ENCODE peak calls at places on chromosome X, in four cellular contexts. One of them, this sample, is unnamed.

GRCh38 chrX:155216940-155217450 is 735 bp downstream of the VBP1 start:
- DNase-seq in GM23338: peak
- DNase-seq in endothelial cell of umbilical vein: peak
- DNase-seq in stomach: no peak
- DNase-seq in this sample: no peak

GRCh38 chrX:72111011-72111708 is 20.6 kb downstream of the RTL5 start:
- DNase-seq in GM23338: no peak
- DNase-seq in stomach: no peak
- DNase-seq in endothelial cell of umbilical vein: no peak
- DNase-seq in this sample: no peak

GRCh38 chrX:24761306-24761705 is 67.6 kb downstream of the POLA1 start:
- DNase-seq in stomach: no peak
- DNase-seq in endothelial cell of umbilical vein: no peak
- DNase-seq in GM23338: no peak
- DNase-seq in this sample: no peak

GRCh38 chrX:23003121-23003520 is 3.4 kb downstream of the DDX53 start:
- DNase-seq in endothelial cell of umbilical vein: peak
- DNase-seq in stomach: no peak
- DNase-seq in GM23338: no peak
- DNase-seq in this sample: no peak

GRCh38 chrX:38627683-38628082 is 66.3 kb downstream of the TSPAN7 start:
- DNase-seq in GM23338: peak
- DNase-seq in stomach: no peak
- DNase-seq in endothelial cell of umbilical vein: peak
- DNase-seq in this sample: no peak

GRCh38 chrX:2703991-2704369 is 12.9 kb downstream of the CD99 start:
- DNase-seq in endothelial cell of umbilical vein: peak
- DNase-seq in GM23338: peak
- DNase-seq in stomach: no peak
- DNase-seq in this sample: no peak

GRCh38 chrX:103631145-103631544 is 2.4 kb downstream of the TCEAL1 start:
- DNase-seq in endothelial cell of umbilical vein: no peak
- DNase-seq in GM23338: no peak
- DNase-seq in stomach: no peak
- DNase-seq in this sample: no peak

GRCh38 chrX:49915352-49916222 is 6.8 kb upstream of the CLCN5 start:
- DNase-seq in stomach: peak
- DNase-seq in endothelial cell of umbilical vein: peak
- DNase-seq in GM23338: peak
- DNase-seq in this sample: no peak

GRCh38 chrX:68175569-68175968 is 257.7 kb downstream of the OPHN1 start:
- DNase-seq in endothelial cell of umbilical vein: no peak
- DNase-seq in stomach: no peak
- DNase-seq in GM23338: no peak
- DNase-seq in this sample: no peak

GRCh38 chrX:13094780-13095425 is 50.5 kb upstream of the FAM9C start:
- DNase-seq in GM23338: no peak
- DNase-seq in endothelial cell of umbilical vein: peak
- DNase-seq in stomach: no peak
- DNase-seq in this sample: no peak

GRCh38 chrX:26649534-26649933 is 433.6 kb downstream of the MAGEB5 start:
- DNase-seq in endothelial cell of umbilical vein: no peak
- DNase-seq in stomach: no peak
- DNase-seq in GM23338: peak
- DNase-seq in this sample: no peak

GRCh38 chrX:55142206-55142918 is 53.5 kb downstream of the PAGE2 start:
- DNase-seq in GM23338: no peak
- DNase-seq in stomach: no peak
- DNase-seq in endothelial cell of umbilical vein: no peak
- DNase-seq in this sample: no peak

GRCh38 chrX:70422886-70423336 is at the start of gene GDPD2:
- DNase-seq in stomach: peak
- DNase-seq in GM23338: peak
- DNase-seq in endothelial cell of umbilical vein: no peak
- DNase-seq in this sample: no peak

GRCh38 chrX:109732319-109732779 is 708 bp downstream of the ACSL4 start:
- DNase-seq in stomach: no peak
- DNase-seq in endothelial cell of umbilical vein: peak
- DNase-seq in GM23338: peak
- DNase-seq in this sample: no peak

GRCh38 chrX:153876112-153876491 is 9.9 kb downstream of the L1CAM start:
- DNase-seq in stomach: no peak
- DNase-seq in GM23338: no peak
- DNase-seq in endothelial cell of umbilical vein: no peak
- DNase-seq in this sample: no peak

GRCh38 chrX:153874091-153874365 is 11.9 kb downstream of the L1CAM start:
- DNase-seq in endothelial cell of umbilical vein: no peak
- DNase-seq in stomach: no peak
- DNase-seq in GM23338: no peak
- DNase-seq in this sample: no peak

GRCh38 chrX:153873282-153874090 is 12.5 kb downstream of the L1CAM start:
- DNase-seq in stomach: no peak
- DNase-seq in GM23338: no peak
- DNase-seq in endothelial cell of umbilical vein: no peak
- DNase-seq in this sample: no peak

GRCh38 chrX:153874366-153875125 is 11.4 kb downstream of the L1CAM start:
- DNase-seq in GM23338: no peak
- DNase-seq in stomach: no peak
- DNase-seq in endothelial cell of umbilical vein: no peak
- DNase-seq in this sample: no peak

GRCh38 chrX:153875391-153876111 is 10.4 kb downstream of the L1CAM start:
- DNase-seq in stomach: peak
- DNase-seq in GM23338: peak
- DNase-seq in endothelial cell of umbilical vein: peak
- DNase-seq in this sample: no peak
- TF ChIP-seq POLR2AphosphoS5 in stomach: no peak
- TF ChIP-seq POLR2AphosphoS5 in GM23338: no peak
- TF ChIP-seq POLR2AphosphoS5 in endothelial cell of umbilical vein: no peak
- TF ChIP-seq POLR2AphosphoS5 in this sample: no peak

GRCh38 chrX:40144576-40144975 is 46.8 kb upstream of the BCOR start:
- DNase-seq in stomach: no peak
- DNase-seq in GM23338: peak
- DNase-seq in endothelial cell of umbilical vein: no peak
- DNase-seq in this sample: no peak
- H3K4me3 ChIP-seq in stomach: no peak
- H3K4me3 ChIP-seq in GM23338: peak
- H3K4me3 ChIP-seq in endothelial cell of umbilical vein: no peak
- H3K4me3 ChIP-seq in this sample: no peak

GRCh38 chrX:45748443-45748842 is 547.8 kb upstream of the DIPK2B start:
- DNase-seq in endothelial cell of umbilical vein: no peak
- DNase-seq in GM23338: no peak
- DNase-seq in stomach: no peak
- DNase-seq in this sample: no peak

GRCh38 chrX:45751156-45751555 is 550.5 kb upstream of the DIPK2B start:
- DNase-seq in stomach: no peak
- DNase-seq in GM23338: no peak
- DNase-seq in endothelial cell of umbilical vein: peak
- DNase-seq in this sample: no peak

GRCh38 chrX:45750639-45751038 is 550.0 kb upstream of the DIPK2B start:
- DNase-seq in stomach: peak
- DNase-seq in GM23338: no peak
- DNase-seq in endothelial cell of umbilical vein: no peak
- DNase-seq in this sample: no peak

GRCh38 chrX:45747905-45748304 is 547.2 kb upstream of the DIPK2B start:
- DNase-seq in GM23338: no peak
- DNase-seq in stomach: no peak
- DNase-seq in endothelial cell of umbilical vein: no peak
- DNase-seq in this sample: no peak

DNA sequence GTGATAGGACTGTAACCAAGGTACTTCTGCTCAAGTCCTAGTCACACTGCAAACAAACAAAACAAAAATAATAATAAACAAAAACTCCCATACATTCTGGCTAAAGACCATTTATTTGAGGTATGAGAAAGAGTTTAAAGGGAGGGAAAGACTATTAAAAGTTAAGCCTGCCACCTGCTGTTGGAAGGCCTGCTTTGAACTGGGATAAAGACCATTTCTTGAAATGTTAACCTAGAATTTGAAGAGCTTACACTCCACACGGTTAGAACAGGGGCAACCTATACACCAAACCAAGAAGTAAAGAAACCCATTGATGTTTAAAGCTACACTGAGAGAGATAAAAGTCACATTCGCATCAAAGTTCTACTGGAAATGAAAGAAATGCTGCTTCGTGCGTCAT is 548.7 kb upstream of the DIPK2B start:
- DNase-seq in endothelial cell of umbilical vein: peak
- DNase-seq in stomach: no peak
- DNase-seq in GM23338: peak
- DNase-seq in this sample: no peak
- TF ChIP-seq CTCF in endothelial cell of umbilical vein: no peak
- TF ChIP-seq CTCF in stomach: no peak
- TF ChIP-seq CTCF in GM23338: peak
- TF ChIP-seq CTCF in this sample: peak

GRCh38 chrX:129792586-129793291 is 13.0 kb downstream of the SASH3 start:
- DNase-seq in endothelial cell of umbilical vein: no peak
- DNase-seq in GM23338: no peak
- DNase-seq in stomach: no peak
- DNase-seq in this sample: no peak
- TF ChIP-seq POLR2AphosphoS5 in endothelial cell of umbilical vein: no peak
- TF ChIP-seq POLR2AphosphoS5 in GM23338: no peak
- TF ChIP-seq POLR2AphosphoS5 in stomach: no peak
- TF ChIP-seq POLR2AphosphoS5 in this sample: no peak

GRCh38 chrX:131745942-131746489 is 202.1 kb downstream of the OR13H1 start:
- DNase-seq in endothelial cell of umbilical vein: no peak
- DNase-seq in stomach: no peak
- DNase-seq in GM23338: no peak
- DNase-seq in this sample: no peak

GRCh38 chrX:131752493-131753198 is 208.8 kb downstream of the OR13H1 start:
- DNase-seq in stomach: peak
- DNase-seq in GM23338: no peak
- DNase-seq in endothelial cell of umbilical vein: no peak
- DNase-seq in this sample: no peak

GRCh38 chrX:131746491-131746968 is 202.7 kb downstream of the OR13H1 start:
- DNase-seq in endothelial cell of umbilical vein: no peak
- DNase-seq in stomach: peak
- DNase-seq in GM23338: no peak
- DNase-seq in this sample: no peak

GRCh38 chrX:131747173-131747572 is 203.3 kb downstream of the OR13H1 start:
- DNase-seq in GM23338: no peak
- DNase-seq in endothelial cell of umbilical vein: no peak
- DNase-seq in stomach: peak
- DNase-seq in this sample: no peak
- H3K4me3 ChIP-seq in GM23338: no peak
- H3K4me3 ChIP-seq in endothelial cell of umbilical vein: no peak
- H3K4me3 ChIP-seq in stomach: no peak
- H3K4me3 ChIP-seq in this sample: no peak

This sample was measured in esophagus muscularis mucosa.